ENCODE peak calls at places on chromosome 20, in seven cellular contexts. W is AML-193; C is mesenchymal stem cell; T is stimulated activated naive CD4-positive, alpha-beta T cell; M is heart right ventricle; N is left ventricle myocardium superior; P is CD8-positive, alpha-beta T cell. O is an unnamed sample.
A peak's percentile ranks its signal among the peaks of the same experiment; 100 is the strongest.

GRCh38 chr20:58549681-58550542 is 34.7 kb upstream of the APCDD1L start:
- DNase-seq in W (no peak), C (no peak), T (no peak), M (no peak), N (no peak), P (no peak), O (no peak)

GRCh38 chr20:9928955-9929354 is 90.1 kb upstream of the PAK5 start:
- DNase-seq in W (no peak), C (no peak), T (no peak), M (no peak), N (no peak), P (no peak), O (peak; percentile 50)

GRCh38 chr20:57693002-57693582 is 16.7 kb downstream of the PMEPA1 start:
- DNase-seq in W (no peak), C (no peak), T (no peak), M (no peak), N (no peak), P (no peak), O (peak; percentile 99)

GRCh38 chr20:36384022-36384619 is 78.0 kb downstream of the DLGAP4 start:
- DNase-seq in W (peak; percentile 69), C (peak; percentile 51), T (peak; percentile 18), M (no peak), N (no peak), P (peak; percentile 3), O (peak; percentile 30)

GRCh38 chr20:19903168-19903676 is 113.9 kb upstream of the NAA20 start:
- DNase-seq in W (peak; percentile 72), C (peak; percentile 94), T (no peak), M (no peak), N (peak; percentile 46), P (no peak), O (no peak)

GRCh38 chr20:47274449-47275108 is 81.9 kb downstream of the ZMYND8 start:
- DNase-seq in W (no peak), C (peak; percentile 96), T (no peak), M (no peak), N (no peak), P (no peak), O (peak; percentile 94)

GRCh38 chr20:3728354-3728753 is 4.1 kb upstream of the HSPA12B start:
- DNase-seq in W (no peak), C (no peak), T (no peak), M (no peak), N (no peak), P (no peak), O (no peak)

GRCh38 chr20:24611360-24612140 is 142.1 kb downstream of the SYNDIG1 start:
- DNase-seq in W (no peak), C (no peak), T (no peak), M (no peak), N (no peak), P (no peak), O (no peak)

GRCh38 chr20:56843817-56844216 is 214.7 kb downstream of the TFAP2C start:
- DNase-seq in W (no peak), C (no peak), T (no peak), M (no peak), N (no peak), P (no peak), O (no peak)

GRCh38 chr20:32972181-32973076 is 31.8 kb downstream of the SUN5 start:
- DNase-seq in W (peak; percentile 23), C (no peak), T (peak; percentile 91), M (no peak), N (no peak), P (peak; percentile 72), O (no peak)

GRCh38 chr20:19934792-19935491 is 82.2 kb upstream of the NAA20 start:
- DNase-seq in W (peak; percentile 34), C (peak; percentile 62), T (no peak), M (peak; percentile 51), N (peak; percentile 55), P (no peak), O (peak; percentile 88)

GRCh38 chr20:41142914-41143313 is 5.6 kb downstream of the PLCG1 start:
- DNase-seq in W (peak; percentile 42), C (no peak), T (peak; percentile 35), M (no peak), N (no peak), P (peak; percentile 35), O (no peak)

GRCh38 chr20:17624551-17625245 is 54.8 kb downstream of the DSTN start:
- DNase-seq in W (no peak), C (no peak), T (no peak), M (no peak), N (peak; percentile 23), P (no peak), O (no peak)

GRCh38 chr20:8457978-8458377 is 325.9 kb downstream of the PLCB1 start:
- DNase-seq in W (peak; percentile 94), C (no peak), T (no peak), M (no peak), N (no peak), P (no peak), O (no peak)

GRCh38 chr20:25237610-25238318 is 10.1 kb upstream of the PYGB start:
- DNase-seq in W (peak; percentile 58), C (peak; percentile 100), T (no peak), M (no peak), N (no peak), P (no peak), O (peak; percentile 100)

GRCh38 chr20:58150772-58151171 is 77.7 kb downstream of the ANKRD60 start:
- DNase-seq in W (no peak), C (no peak), T (no peak), M (no peak), N (no peak), P (no peak), O (no peak)

GRCh38 chr20:9409981-9410380 is 104.4 kb upstream of the LAMP5 start:
- DNase-seq in W (no peak), C (peak; percentile 85), T (no peak), M (no peak), N (no peak), P (no peak), O (peak; percentile 20)

GRCh38 chr20:50719328-50719727 is 12.1 kb upstream of the PARD6B start:
- DNase-seq in W (no peak), C (no peak), T (no peak), M (no peak), N (no peak), P (no peak), O (no peak)

GRCh38 chr20:10576411-10576810 is 97.4 kb downstream of the JAG1 start:
- DNase-seq in W (no peak), C (no peak), T (no peak), M (no peak), N (no peak), P (no peak), O (no peak)

GRCh38 chr20:45415822-45416637 is at the start of gene PIGT:
- DNase-seq in W (peak; percentile 82), C (peak; percentile 88), T (peak; percentile 91), M (peak; percentile 84), N (peak; percentile 90), P (peak; percentile 84), O (peak; percentile 77)

GRCh38 chr20:44471481-44471882 is 4.2 kb upstream of the TTPAL start:
- DNase-seq in W (no peak), C (peak; percentile 43), T (no peak), M (no peak), N (no peak), P (no peak), O (peak; percentile 60)

GRCh38 chr20:63628246-63628975 is 1.5 kb upstream of the GMEB2 start:
- DNase-seq in W (peak; percentile 78), C (no peak), T (peak; percentile 61), M (peak; percentile 54), N (peak; percentile 74), P (peak; percentile 43), O (peak; percentile 78)

GRCh38 chr20:37385659-37386504 is 39.9 kb downstream of the SRC start:
- DNase-seq in W (no peak), C (no peak), T (no peak), M (no peak), N (peak; percentile 20), P (no peak), O (no peak)

GRCh38 chr20:6588296-6588695 is 179.2 kb upstream of the BMP2 start:
- DNase-seq in W (no peak), C (no peak), T (no peak), M (peak; percentile 7), N (no peak), P (no peak), O (peak; percentile 70)

GRCh38 chr20:58623579-58624473 is 27.3 kb upstream of the STX16 start:
- DNase-seq in W (no peak), C (peak; percentile 96), T (no peak), M (peak; percentile 33), N (peak; percentile 70), P (no peak), O (peak; percentile 92)

GRCh38 chr20:58870293-58871014 is 17.9 kb downstream of the GNAS start:
- DNase-seq in W (peak; percentile 6), C (peak; percentile 57), T (peak; percentile 53), M (peak; percentile 58), N (peak; percentile 70), P (peak; percentile 54), O (peak; percentile 35)

GRCh38 chr20:13995841-13996240 is 525 bp downstream of the MACROD2 start:
- DNase-seq in W (no peak), C (no peak), T (no peak), M (peak; percentile 24), N (peak; percentile 55), P (no peak), O (peak; percentile 41)

GRCh38 chr20:40599987-40600386 is 89.0 kb downstream of the MAFB start:
- DNase-seq in W (no peak), C (no peak), T (no peak), M (no peak), N (no peak), P (no peak), O (no peak)

GRCh38 chr20:53621482-53622246 is 28.0 kb upstream of the ZNF217 start:
- DNase-seq in W (peak; percentile 61), C (peak; percentile 66), T (peak; percentile 24), M (peak; percentile 45), N (peak; percentile 56), P (no peak), O (peak; percentile 89)

GRCh38 chr20:9215539-9215938 is 146.7 kb downstream of the PLCB4 start:
- DNase-seq in W (peak; percentile 1), C (no peak), T (no peak), M (no peak), N (no peak), P (no peak), O (no peak)

GRCh38 chr20:4545526-4545925 is 176.2 kb upstream of the PRND start:
- DNase-seq in W (no peak), C (no peak), T (no peak), M (no peak), N (no peak), P (no peak), O (no peak)

GRCh38 chr20:38460040-38460623 is 12.5 kb upstream of the RALGAPB start:
- DNase-seq in W (peak; percentile 7), C (peak; percentile 80), T (no peak), M (no peak), N (no peak), P (no peak), O (peak; percentile 88)

GRCh38 chr20:19259182-19259591 is 46.7 kb downstream of the SLC24A3 start:
- DNase-seq in W (no peak), C (no peak), T (no peak), M (no peak), N (no peak), P (no peak), O (no peak)

GRCh38 chr20:49747707-49748524 is 34.2 kb upstream of the B4GALT5 start:
- DNase-seq in W (no peak), C (peak; percentile 37), T (no peak), M (peak; percentile 89), N (peak; percentile 94), P (no peak), O (no peak)

GRCh38 chr20:24808616-24809015 is 140.5 kb upstream of the CST7 start:
- DNase-seq in W (no peak), C (no peak), T (no peak), M (no peak), N (no peak), P (no peak), O (no peak)

GRCh38 chr20:37669062-37669772 is 24.6 kb upstream of the CTNNBL1 start:
- DNase-seq in W (peak; percentile 12), C (peak; percentile 8), T (no peak), M (no peak), N (no peak), P (no peak), O (peak; percentile 30)

O was measured in mammary epithelial cell.